ENCODE peak calls at places on chromosomes 3 and 15, in four cellular contexts. One of them, this sample, is unnamed.

GRCh38 chr3:188106898-188107684 is 46.9 kb upstream of the LPP start:
- DNase-seq in cardiac muscle cell: no peak
- DNase-seq in AG04450: no peak
- DNase-seq in heart left ventricle: no peak
- DNase-seq in this sample: no peak

GRCh38 chr3:4290272-4290893 is 12.8 kb upstream of the SETMAR start:
- DNase-seq in heart left ventricle: no peak
- DNase-seq in cardiac muscle cell: peak
- DNase-seq in AG04450: no peak
- DNase-seq in this sample: no peak

GRCh38 chr3:130773371-130773770 is 26.7 kb upstream of the PIK3R4 start:
- DNase-seq in heart left ventricle: no peak
- DNase-seq in cardiac muscle cell: no peak
- DNase-seq in AG04450: no peak
- DNase-seq in this sample: no peak

GRCh38 chr15:80611543-80612080 is 83.5 kb upstream of the ABHD17C start:
- DNase-seq in heart left ventricle: no peak
- DNase-seq in cardiac muscle cell: no peak
- DNase-seq in AG04450: no peak
- DNase-seq in this sample: no peak

GRCh38 chr3:25831578-25831977 is 41.7 kb downstream of the OXSM start:
- DNase-seq in AG04450: no peak
- DNase-seq in heart left ventricle: no peak
- DNase-seq in cardiac muscle cell: peak
- DNase-seq in this sample: no peak

GRCh38 chr3:151318313-151318712 is 1.7 kb upstream of the GPR87 start:
- DNase-seq in AG04450: no peak
- DNase-seq in heart left ventricle: no peak
- DNase-seq in cardiac muscle cell: no peak
- DNase-seq in this sample: no peak

GRCh38 chr3:142907996-142908395 is 19.1 kb upstream of the PCOLCE2 start:
- DNase-seq in AG04450: no peak
- DNase-seq in cardiac muscle cell: no peak
- DNase-seq in heart left ventricle: no peak
- DNase-seq in this sample: no peak

GRCh38 chr3:129058441-129059194 is 2.0 kb upstream of the GP9 start:
- DNase-seq in cardiac muscle cell: no peak
- DNase-seq in heart left ventricle: no peak
- DNase-seq in AG04450: no peak
- DNase-seq in this sample: no peak

GRCh38 chr15:70323111-70323851 is 225.6 kb upstream of the TLE3 start:
- DNase-seq in heart left ventricle: no peak
- DNase-seq in cardiac muscle cell: no peak
- DNase-seq in AG04450: no peak
- DNase-seq in this sample: no peak

GRCh38 chr3:197750863-197751737 is 1.4 kb downstream of the FYTTD1 start:
- DNase-seq in AG04450: no peak
- DNase-seq in cardiac muscle cell: peak
- DNase-seq in heart left ventricle: peak
- DNase-seq in this sample: no peak

GRCh38 chr15:77784361-77785292 is 151.9 kb upstream of the LINGO1 start:
- DNase-seq in heart left ventricle: no peak
- DNase-seq in cardiac muscle cell: no peak
- DNase-seq in AG04450: no peak
- DNase-seq in this sample: no peak
- TF ChIP-seq CTCF in heart left ventricle: peak
- TF ChIP-seq CTCF in cardiac muscle cell: peak
- TF ChIP-seq CTCF in AG04450: peak
- TF ChIP-seq CTCF in this sample: peak

DNA sequence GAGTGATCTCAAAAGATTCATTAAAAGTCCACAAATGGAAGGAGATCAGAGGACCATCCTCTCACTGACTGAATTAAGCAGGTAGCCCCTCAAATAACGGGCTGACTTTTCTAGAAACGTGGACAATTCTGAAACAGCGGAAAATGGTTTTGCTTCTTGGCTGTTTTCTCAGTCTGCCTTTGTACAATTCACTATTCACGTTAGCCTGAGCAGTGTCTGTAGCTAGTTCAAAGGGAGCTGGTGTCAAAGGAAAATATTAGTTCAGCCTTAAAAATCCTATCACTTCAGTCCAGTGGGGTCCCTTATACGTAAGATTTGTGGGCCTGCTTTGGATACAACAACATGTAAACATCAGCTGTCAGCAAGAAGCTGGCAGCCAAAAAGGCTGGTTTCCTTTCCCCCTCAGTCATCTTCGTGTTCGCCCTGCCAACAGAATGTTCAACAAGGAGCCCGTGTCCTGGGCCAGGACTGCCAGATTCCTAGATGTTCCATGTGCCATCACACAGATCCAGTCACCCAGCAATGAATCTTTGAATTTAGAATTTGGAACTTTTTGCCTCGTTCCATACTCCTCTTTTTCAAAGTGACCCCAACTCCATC is 19.3 kb downstream of the LMCD1 start:
- DNase-seq in heart left ventricle: no peak
- DNase-seq in AG04450: no peak
- DNase-seq in cardiac muscle cell: no peak
- DNase-seq in this sample: no peak
- H3K4me3 ChIP-seq in heart left ventricle: no peak
- H3K4me3 ChIP-seq in AG04450: no peak
- H3K4me3 ChIP-seq in cardiac muscle cell: no peak
- H3K4me3 ChIP-seq in this sample: no peak

GRCh38 chr15:92653836-92654524 is 1.6 kb downstream of the FAM174B start:
- DNase-seq in cardiac muscle cell: peak
- DNase-seq in AG04450: no peak
- DNase-seq in heart left ventricle: peak
- DNase-seq in this sample: no peak
- TF ChIP-seq CTCF in cardiac muscle cell: no peak
- TF ChIP-seq CTCF in AG04450: no peak
- TF ChIP-seq CTCF in heart left ventricle: no peak
- TF ChIP-seq CTCF in this sample: no peak

DNA sequence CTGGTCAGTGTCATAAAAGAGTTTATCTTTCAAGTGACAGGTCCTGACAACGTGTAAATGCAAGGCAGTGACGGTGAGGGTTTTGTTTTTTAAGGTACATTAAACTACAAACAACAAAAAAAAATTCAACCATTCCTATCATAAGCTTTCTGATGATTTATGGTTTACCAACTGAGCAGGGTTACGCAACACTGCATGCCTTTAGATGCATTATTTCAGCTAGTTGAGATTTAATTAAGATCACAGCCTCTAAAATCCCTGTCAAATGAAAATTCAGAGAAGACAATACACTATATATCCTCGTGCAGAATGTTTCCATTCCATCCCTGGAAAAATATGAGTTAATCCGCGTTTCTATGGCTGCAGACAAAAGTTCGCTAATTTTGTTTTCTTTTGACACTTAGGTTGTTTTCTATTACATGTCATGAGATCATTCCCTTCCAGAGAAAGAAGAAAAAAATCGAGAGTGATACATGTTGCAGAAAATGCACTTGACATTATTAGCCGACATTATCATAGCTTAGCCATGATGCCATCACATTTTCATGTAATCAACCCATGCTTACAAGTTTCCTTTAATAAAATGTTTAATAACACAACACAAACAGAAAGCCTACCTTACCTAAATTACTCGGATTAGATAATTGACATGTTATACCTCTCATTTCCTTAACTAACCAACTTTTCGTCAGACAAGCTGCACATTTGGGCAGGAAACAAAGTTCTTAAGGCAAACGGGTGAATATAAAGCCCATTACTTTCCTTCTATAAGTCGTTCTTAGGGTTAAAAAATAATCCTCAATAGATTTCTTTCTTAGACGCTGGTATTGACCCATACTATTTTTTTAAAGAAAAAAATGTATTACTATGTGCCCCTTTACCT is 521.2 kb downstream of the FOXP1 start:
- DNase-seq in heart left ventricle: no peak
- DNase-seq in cardiac muscle cell: no peak
- DNase-seq in AG04450: no peak
- DNase-seq in this sample: no peak
- H3K4me3 ChIP-seq in heart left ventricle: peak
- H3K4me3 ChIP-seq in cardiac muscle cell: peak
- H3K4me3 ChIP-seq in AG04450: peak
- H3K4me3 ChIP-seq in this sample: peak

GRCh38 chr3:112390783-112391641 is 58.1 kb downstream of the CD200 start:
- DNase-seq in AG04450: peak
- DNase-seq in cardiac muscle cell: no peak
- DNase-seq in heart left ventricle: no peak
- DNase-seq in this sample: peak

GRCh38 chr3:112388972-112389371 is 56.0 kb downstream of the CD200 start:
- DNase-seq in AG04450: no peak
- DNase-seq in heart left ventricle: no peak
- DNase-seq in cardiac muscle cell: no peak
- DNase-seq in this sample: no peak

GRCh38 chr3:112392393-112393359 is 59.7 kb downstream of the CD200 start:
- DNase-seq in heart left ventricle: no peak
- DNase-seq in AG04450: no peak
- DNase-seq in cardiac muscle cell: no peak
- DNase-seq in this sample: no peak

GRCh38 chr3:112391648-112392047 is 58.7 kb downstream of the CD200 start:
- DNase-seq in cardiac muscle cell: no peak
- DNase-seq in heart left ventricle: no peak
- DNase-seq in AG04450: no peak
- DNase-seq in this sample: no peak

DNA sequence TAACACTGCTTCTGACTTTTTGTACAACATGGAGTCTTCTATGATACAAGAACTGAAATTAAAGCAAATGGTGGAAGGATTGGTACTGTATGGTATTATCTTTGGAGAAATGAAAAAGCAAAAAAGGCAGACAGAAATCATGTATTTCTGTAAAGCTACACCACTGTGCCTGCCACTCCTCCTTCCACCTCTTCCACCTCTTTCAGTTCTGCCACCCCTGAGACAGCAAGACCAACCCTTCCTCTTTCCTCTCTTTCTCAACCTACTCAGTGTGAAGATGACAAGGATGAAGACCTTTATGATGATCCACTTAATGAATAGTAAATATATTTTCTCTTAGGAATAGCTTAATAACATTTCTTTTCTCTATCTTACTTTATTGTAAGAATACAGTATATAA is 57.0 kb downstream of the CD200 start:
- DNase-seq in AG04450: no peak
- DNase-seq in cardiac muscle cell: no peak
- DNase-seq in heart left ventricle: no peak
- DNase-seq in this sample: no peak
- TF ChIP-seq CTCF in AG04450: no peak
- TF ChIP-seq CTCF in cardiac muscle cell: no peak
- TF ChIP-seq CTCF in heart left ventricle: no peak
- TF ChIP-seq CTCF in this sample: no peak

GRCh38 chr15:75821946-75822345 is 21.3 kb upstream of the UBE2Q2 start:
- DNase-seq in cardiac muscle cell: no peak
- DNase-seq in AG04450: no peak
- DNase-seq in heart left ventricle: no peak
- DNase-seq in this sample: no peak

GRCh38 chr15:75822685-75823278 is 20.5 kb upstream of the UBE2Q2 start:
- DNase-seq in AG04450: no peak
- DNase-seq in heart left ventricle: no peak
- DNase-seq in cardiac muscle cell: no peak
- DNase-seq in this sample: no peak

GRCh38 chr15:75820206-75820605 is 23.0 kb upstream of the UBE2Q2 start:
- DNase-seq in cardiac muscle cell: no peak
- DNase-seq in heart left ventricle: no peak
- DNase-seq in AG04450: no peak
- DNase-seq in this sample: no peak

GRCh38 chr15:75827691-75828090 is 15.6 kb upstream of the UBE2Q2 start:
- DNase-seq in heart left ventricle: no peak
- DNase-seq in cardiac muscle cell: no peak
- DNase-seq in AG04450: no peak
- DNase-seq in this sample: no peak

DNA sequence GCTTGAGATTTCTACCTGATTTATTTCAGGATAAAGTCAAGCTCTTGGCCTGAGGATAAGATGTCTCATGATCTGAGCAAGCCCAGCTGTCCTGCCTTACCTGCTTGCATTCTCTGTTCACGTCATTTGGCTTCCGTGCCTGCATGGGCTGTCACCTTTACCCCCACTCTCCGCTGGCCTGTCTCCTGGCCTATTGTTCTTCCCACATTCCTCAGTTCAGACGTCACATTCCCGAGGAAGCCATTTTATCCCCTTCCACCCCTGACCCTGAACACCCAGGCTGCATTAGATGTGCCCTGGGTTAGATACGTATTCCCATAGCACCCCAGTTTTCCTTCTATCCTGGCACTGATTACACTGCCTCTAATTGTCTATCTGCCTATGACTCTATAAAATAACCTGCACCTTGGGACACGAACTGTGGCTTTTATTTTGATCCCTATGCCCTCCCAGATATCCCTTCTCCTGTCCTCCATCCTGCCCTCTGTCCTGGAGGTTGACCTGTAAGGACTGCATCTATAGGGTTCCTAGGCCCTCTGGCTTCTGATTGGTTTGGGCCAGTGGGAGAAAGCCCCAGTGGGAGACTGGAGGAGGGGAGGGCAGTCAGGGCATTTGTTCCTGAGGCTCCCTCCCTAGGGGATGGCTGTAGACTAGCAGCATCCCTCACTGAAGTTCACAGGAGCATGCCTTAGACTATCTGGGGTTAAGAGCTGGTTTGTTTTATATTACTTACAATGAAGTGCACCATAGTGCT is 19.2 kb upstream of the UBE2Q2 start:
- DNase-seq in AG04450: no peak
- DNase-seq in cardiac muscle cell: no peak
- DNase-seq in heart left ventricle: no peak
- DNase-seq in this sample: no peak
- H3K4me3 ChIP-seq in AG04450: no peak
- H3K4me3 ChIP-seq in cardiac muscle cell: no peak
- H3K4me3 ChIP-seq in heart left ventricle: no peak
- H3K4me3 ChIP-seq in this sample: no peak

GRCh38 chr15:57506422-57506821 is 85.3 kb upstream of the MYZAP start:
- DNase-seq in heart left ventricle: no peak
- DNase-seq in AG04450: no peak
- DNase-seq in cardiac muscle cell: peak
- DNase-seq in this sample: no peak
- TF ChIP-seq CTCF in heart left ventricle: no peak
- TF ChIP-seq CTCF in AG04450: no peak
- TF ChIP-seq CTCF in cardiac muscle cell: peak
- TF ChIP-seq CTCF in this sample: no peak